ENCODE peak calls at places on chromosomes 2 and 18, in five cellular contexts. H is prostate gland, X is AG10803, J is foreskin keratinocyte, F is osteocyte. R is an unnamed sample.

GRCh38 chr18:50401888-50402287 is 27.0 kb downstream of the SKA1 start:
- DNase-seq in H (no peak), X (peak), F (no peak), J (peak), R (no peak)

GRCh38 chr2:159497256-159497655 is 119.1 kb downstream of the BAZ2B start:
- DNase-seq in X (peak), H (no peak), F (no peak), J (peak), R (peak)

GRCh38 chr2:12720181-12720580 is 3.4 kb downstream of the TRIB2 start:
- DNase-seq in X (no peak), J (no peak), H (no peak), F (no peak), R (no peak)

GRCh38 chr2:60383421-60384117 is 169.9 kb downstream of the BCL11A start:
- DNase-seq in H (no peak), J (peak), F (no peak), X (no peak), R (no peak)

GRCh38 chr18:79765491-79766245 is 32.1 kb upstream of the KCNG2 start:
- DNase-seq in F (no peak), H (no peak), X (peak), J (no peak), R (peak)

GRCh38 chr2:235497096-235497495 is 3.3 kb downstream of the AGAP1 start:
- DNase-seq in J (no peak), H (no peak), F (no peak), X (no peak), R (no peak)

GRCh38 chr2:179562330-179562885 is 297.8 kb upstream of the SESTD1 start:
- DNase-seq in J (no peak), F (no peak), X (no peak), H (no peak), R (no peak)

GRCh38 chr2:47334356-47335136 is 68.4 kb upstream of the MSH2 start:
- DNase-seq in H (no peak), X (no peak), J (peak), F (no peak), R (no peak)

GRCh38 chr18:395481-396250 is 104.8 kb downstream of the COLEC12 start:
- DNase-seq in F (no peak), J (no peak), H (peak), X (peak), R (peak)

GRCh38 chr2:28391564-28392296 is 928 bp upstream of the FOSL2 start:
- DNase-seq in X (peak), H (peak), F (no peak), J (peak), R (peak)

GRCh38 chr2:67854103-67854502 is 208.7 kb downstream of the C1D start:
- DNase-seq in J (no peak), H (no peak), F (no peak), X (peak), R (no peak)

GRCh38 chr2:209960676-209961630 is 41.5 kb upstream of the RPE start:
- DNase-seq in H (peak), J (no peak), F (no peak), X (peak), R (peak)

GRCh38 chr2:191977754-191978153 is 130.9 kb upstream of the CAVIN2 start:
- DNase-seq in H (no peak), J (no peak), F (no peak), X (peak), R (no peak)

GRCh38 chr2:233414273-233414654 is 60.0 kb downstream of the DGKD start:
- DNase-seq in X (no peak), H (no peak), F (peak), J (no peak), R (peak)
- TF ChIP-seq CTCF in X (no peak), H (no peak), F (no peak), J (no peak), R (peak)

DNA sequence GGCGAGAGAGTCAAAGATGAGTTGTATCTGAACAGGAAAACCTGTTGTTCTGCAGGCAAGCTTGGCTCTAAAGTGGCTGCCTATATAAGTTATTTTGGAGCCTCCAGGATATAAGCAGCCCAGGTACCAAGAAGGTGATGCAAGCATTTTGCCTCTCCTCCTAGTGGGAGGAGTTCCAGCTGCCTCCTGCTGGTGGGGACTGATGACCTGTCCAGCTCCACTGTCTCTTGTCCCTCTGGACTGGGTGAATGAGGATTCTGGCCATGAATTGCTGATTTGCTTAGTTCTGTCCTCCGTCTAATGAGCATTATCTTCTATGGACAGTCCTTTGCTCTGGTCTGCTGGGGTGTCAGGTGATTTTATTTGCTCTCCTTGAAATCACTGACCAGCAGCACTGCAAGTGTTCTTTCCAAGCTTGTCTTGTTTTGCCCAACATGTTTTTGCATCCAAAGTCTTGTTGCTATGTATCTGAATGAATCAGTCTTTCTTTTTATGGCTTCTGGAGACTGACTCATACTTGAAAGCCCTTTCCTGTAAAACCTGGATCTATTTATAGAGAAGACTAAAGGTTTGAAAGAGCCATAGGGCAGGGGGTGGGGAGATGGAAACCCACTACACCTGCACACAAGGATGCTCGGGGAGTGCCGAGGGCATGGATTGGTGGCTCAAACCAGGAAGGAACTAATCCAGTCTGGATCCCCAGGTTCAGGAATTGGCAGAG is 40.6 kb upstream of the EFHD1 start:
- DNase-seq in J (peak), X (peak), F (no peak), H (peak), R (peak)
- TF ChIP-seq CTCF in J (peak), X (peak), F (no peak), H (no peak), R (peak)

GRCh38 chr2:113085542-113085941 is 17.8 kb downstream of the IL1F10 start:
- DNase-seq in H (no peak), J (peak), F (no peak), X (no peak), R (no peak)

GRCh38 chr2:113081458-113082210 is 13.9 kb downstream of the IL1F10 start:
- DNase-seq in X (no peak), J (no peak), H (no peak), F (no peak), R (no peak)

GRCh38 chr2:113083311-113083710 is 15.5 kb downstream of the IL1F10 start:
- DNase-seq in J (no peak), H (no peak), X (no peak), F (no peak), R (no peak)

GRCh38 chr2:113088173-113088992 is 20.6 kb downstream of the IL1F10 start:
- DNase-seq in X (no peak), H (no peak), J (no peak), F (no peak), R (no peak)

DNA sequence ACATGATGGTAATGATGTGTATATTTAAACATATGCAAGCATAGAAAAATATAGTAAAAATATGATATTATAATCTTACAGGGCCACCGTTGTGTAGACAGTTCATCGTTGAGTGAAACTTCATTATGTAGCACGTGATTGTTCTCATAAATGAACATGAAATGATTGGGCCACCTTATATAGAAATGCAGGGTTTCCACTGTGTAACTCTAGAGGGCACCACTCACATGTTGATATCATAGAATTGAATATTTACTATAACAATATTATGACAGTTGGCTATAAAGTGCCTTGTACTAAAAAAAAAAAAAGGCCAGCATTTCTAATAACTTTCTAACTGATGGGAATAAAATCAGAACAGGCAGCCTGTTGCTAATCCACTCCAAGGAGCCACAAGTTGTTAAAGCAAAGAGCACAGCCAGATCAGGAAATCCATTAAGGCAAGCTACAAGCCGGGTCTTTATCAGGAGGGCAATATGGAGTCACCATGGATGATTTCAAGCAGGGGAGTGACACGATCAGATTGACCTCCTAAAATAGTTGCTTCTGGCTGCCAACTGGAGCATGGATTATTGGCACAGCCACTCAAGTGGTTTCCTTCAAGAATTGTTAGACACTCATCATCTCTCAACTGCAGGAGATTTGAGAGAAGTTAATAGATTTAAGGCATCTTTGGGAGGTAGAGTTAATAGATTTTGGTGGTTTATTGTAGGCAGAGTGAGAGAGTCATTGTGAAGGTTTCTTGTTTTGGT is 16.7 kb downstream of the IL1F10 start:
- DNase-seq in J (no peak), X (no peak), H (no peak), F (no peak), R (no peak)
- TF ChIP-seq CTCF in J (peak), X (peak), H (peak), F (peak), R (peak)

DNA sequence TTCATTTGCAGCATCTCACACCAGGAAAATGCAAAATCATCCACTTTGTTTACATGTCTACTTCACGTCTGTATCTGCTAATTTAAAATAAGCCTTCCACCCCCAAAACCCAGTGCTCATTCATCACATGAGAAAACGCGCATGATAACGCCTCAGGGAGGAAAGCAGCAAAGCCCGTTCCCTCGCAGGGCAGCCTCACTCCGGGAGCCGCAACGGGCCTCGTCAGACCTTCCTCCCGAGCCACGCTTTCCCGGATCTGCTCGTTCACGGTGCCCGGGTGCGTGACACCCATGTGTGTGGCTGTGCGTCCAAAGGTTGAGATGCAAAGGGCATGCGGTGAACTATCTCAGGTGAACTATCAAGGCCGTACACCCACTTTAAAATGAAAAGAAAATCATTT is 59.8 kb downstream of the NDUFA10 start:
- DNase-seq in J (no peak), F (no peak), X (no peak), H (no peak), R (no peak)
- TF ChIP-seq CTCF in J (no peak), F (no peak), X (no peak), H (no peak), R (no peak)

GRCh38 chr18:73661457-73661856 is 486.2 kb downstream of the FBXO15 start:
- DNase-seq in X (no peak), J (no peak), F (no peak), H (peak), R (no peak)
- TF ChIP-seq CTCF in X (no peak), J (no peak), F (no peak), H (no peak), R (no peak)

GRCh38 chr2:238305092-238305862 is 15.0 kb upstream of the TRAF3IP1 start:
- DNase-seq in F (no peak), J (no peak), X (no peak), H (no peak), R (no peak)
- TF ChIP-seq CTCF in F (no peak), J (peak), X (peak), H (peak), R (peak)

GRCh38 chr2:180980185-180980942 is at the start of gene UBE2E3:
- DNase-seq in X (peak), J (no peak), H (peak), F (peak), R (peak)
- TF ChIP-seq CTCF in X (peak), J (peak), H (peak), F (peak), R (peak)

DNA sequence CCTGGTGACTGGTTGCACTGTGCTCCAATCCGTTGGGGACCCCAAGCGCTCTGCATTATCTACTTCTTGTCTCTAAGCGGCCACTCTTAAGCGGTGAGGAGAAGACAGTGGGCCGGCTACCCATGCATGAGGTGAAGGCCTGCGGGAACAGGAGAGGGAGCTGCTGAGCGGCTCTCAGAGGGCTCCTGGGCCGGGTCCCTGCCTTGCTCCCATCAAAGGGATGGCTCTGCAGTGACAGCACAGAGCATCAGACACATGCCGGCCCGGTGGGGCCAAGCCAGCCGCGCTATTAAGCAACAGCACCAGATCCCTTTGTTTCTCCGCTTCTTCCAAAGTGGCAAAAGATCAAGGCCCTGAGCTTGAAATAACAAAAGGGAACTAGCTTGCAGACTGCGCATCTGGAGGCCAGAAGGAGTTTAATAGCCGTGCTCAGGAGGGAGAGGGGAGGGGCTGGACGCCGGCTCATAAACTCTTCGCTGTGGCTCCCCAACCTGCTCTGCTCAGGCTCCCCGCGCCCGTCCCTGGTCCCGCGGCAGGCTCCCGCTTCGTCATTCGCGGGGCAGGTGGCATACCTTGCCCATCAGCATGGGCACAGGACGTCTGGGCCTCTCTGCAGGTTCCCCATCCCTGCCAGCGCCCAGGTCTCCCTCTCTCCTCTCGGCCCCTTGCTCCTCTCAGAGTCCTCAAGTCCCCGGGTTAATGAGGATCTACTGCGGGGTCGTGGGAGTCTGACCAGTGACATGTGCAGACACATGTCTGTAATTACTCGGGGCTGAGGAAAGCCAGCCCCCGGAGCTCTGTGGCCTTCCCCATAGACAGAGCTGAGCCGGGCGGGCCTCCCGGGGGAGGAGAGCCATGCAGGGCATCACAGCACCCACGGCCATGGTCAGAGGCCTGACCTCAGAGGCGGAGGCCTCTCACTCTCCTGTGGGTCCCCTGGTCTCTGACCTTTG is 96.7 kb downstream of the ASB1 start:
- DNase-seq in J (no peak), F (no peak), H (peak), X (peak), R (peak)
- TF ChIP-seq CTCF in J (no peak), F (no peak), H (peak), X (peak), R (peak)

GRCh38 chr2:1518891-1519530 is 105.7 kb downstream of the TPO start:
- DNase-seq in J (no peak), X (no peak), H (no peak), F (no peak), R (peak)
- TF ChIP-seq CTCF in J (no peak), X (no peak), H (no peak), F (no peak), R (no peak)